ENCODE peak calls at places on chromosomes 1 and 21, in six cellular contexts. N, X, J, U, K and Q are unnamed samples.

GRCh38 chr21:41011968-41012367 is 156.0 kb upstream of the BACE2 start:
- DNase-seq in U (no peak), X (no peak), J (no peak), K (no peak), N (no peak), Q (no peak)

GRCh38 chr1:42282024-42282579 is 52.9 kb downstream of the FOXJ3 start:
- DNase-seq in U (no peak), J (no peak), N (no peak), K (no peak), X (peak; percentile 57), Q (no peak)

GRCh38 chr1:14848621-14849020 is 250.1 kb downstream of the KAZN start:
- DNase-seq in K (no peak), U (no peak), N (no peak), X (no peak), J (no peak), Q (no peak)

GRCh38 chr1:33875857-33876256 is 12.0 kb downstream of the HMGB4 start:
- DNase-seq in K (no peak), U (no peak), N (no peak), J (no peak), X (no peak), Q (no peak)

GRCh38 chr1:154778944-154779343 is 91.1 kb downstream of the KCNN3 start:
- DNase-seq in N (no peak), X (no peak), K (no peak), J (no peak), U (no peak), Q (no peak)

GRCh38 chr1:97014426-97014825 is 292.8 kb downstream of the PTBP2 start:
- DNase-seq in K (no peak), U (no peak), N (no peak), J (no peak), X (no peak), Q (no peak)

GRCh38 chr1:86714159-86714558 is 9.8 kb downstream of the SH3GLB1 start:
- DNase-seq in K (no peak), N (no peak), U (no peak), X (no peak), J (no peak), Q (no peak)

GRCh38 chr21:42037943-42038342 is 27.8 kb upstream of the ZBTB21 start:
- DNase-seq in J (no peak), X (no peak), K (no peak), U (no peak), N (no peak), Q (peak; percentile 49)

GRCh38 chr1:156860639-156861423 is at the start of gene NTRK1:
- DNase-seq in K (no peak), J (peak; percentile 77), U (no peak), N (peak; percentile 38), X (no peak), Q (peak; percentile 29)

DNA sequence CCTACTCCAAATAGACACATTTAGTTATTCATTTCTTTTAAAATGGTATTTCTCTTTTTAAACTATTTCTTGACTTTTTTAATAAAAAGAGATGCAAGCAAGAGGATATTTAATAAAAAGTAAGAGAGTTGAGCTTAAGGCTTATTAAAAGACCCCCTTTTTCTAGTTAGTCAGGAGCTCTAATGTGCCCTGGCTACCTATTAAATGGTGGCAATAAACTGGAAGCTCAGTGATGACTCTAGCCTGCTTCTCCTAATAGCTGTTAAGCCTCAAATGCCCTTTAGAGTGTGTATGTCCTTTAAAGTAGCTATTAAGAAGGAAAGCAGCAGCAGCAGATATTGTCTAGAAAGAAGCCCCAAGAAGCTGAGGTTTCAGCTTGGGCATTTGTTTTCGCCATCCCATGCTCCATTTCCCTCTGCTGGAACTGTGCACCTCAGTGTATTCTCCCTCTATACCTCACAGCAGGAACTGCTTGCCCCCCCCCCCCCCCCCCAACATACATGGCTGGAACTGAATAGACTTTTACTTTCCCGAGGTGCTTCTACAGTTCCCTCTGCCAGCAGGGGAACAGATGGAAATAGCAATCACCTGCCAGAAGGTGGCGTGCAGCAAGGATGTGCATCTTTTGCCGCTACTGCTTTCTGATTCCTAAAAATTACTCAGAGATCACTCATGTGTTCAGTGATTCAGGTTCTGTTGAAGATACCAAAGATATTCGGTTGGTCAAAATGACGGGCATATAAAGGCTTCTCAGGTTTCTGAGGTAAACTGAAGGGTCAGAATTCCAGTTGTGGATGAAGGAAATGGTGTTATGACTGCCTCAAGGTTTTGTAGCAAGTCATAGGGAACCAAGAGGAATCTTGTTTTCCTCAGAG is 2.5 kb downstream of the RGS4 start:
- DNase-seq in K (no peak), J (peak; percentile 82), N (peak; percentile 97), U (peak; percentile 55), X (peak; percentile 84), Q (peak; percentile 67)
- H3K36me3 ChIP-seq in K (no peaks in the 10 kb centered on the region), J (no peaks in the 10 kb centered on the region), N (no peaks in the 10 kb centered on the region), U (no peaks in the 10 kb centered on the region), X (peaks cover 44% of the 10 kb centered on the region), Q (no peaks in the 10 kb centered on the region)

DNA sequence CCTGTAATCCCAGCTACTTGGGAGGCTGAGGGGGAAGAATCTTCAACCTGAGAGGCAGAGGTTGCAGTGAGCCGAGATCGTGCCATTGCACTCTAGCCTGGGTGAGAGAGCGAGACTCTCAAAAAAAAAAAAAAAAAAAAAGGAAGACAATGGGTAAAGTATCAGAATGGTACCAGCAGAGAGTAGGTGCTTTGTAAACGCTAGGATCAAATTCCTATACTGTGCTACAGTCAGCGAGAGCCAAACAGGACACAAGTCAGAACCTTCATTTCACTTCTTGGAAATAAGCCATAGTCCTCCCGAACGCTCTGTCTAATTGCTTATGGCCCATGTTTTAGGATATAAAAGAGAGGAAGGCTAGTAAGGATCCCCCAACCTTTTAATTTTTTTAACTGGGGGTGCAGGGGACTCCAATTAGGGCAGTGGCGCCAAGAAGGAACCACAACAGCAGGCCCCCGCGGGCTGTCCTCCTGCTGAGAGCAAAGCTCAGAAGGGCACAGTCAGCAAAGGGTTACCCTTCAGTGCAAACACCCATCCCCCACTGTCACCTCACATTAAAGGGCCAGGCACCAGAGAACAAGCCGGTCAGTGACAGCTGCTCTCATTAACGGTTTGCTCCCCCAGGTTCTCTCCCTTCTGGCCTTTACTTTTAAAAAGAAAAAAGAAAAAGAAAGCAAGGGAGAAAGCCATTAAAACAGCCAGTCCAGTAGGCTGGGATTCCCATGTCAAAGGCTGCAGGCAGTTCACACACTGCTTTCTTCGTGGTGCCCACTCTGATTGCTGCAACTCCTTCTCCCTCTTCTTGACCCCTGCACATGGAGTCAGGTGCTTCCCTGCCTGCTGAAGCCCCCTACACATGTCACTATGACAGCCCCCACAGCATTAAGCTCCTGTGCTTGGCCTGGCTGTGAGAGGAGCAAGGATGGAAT is 69.4 kb downstream of the PLPP3 start:
- DNase-seq in N (no peak), U (no peak), K (no peak), X (no peak), J (peak; percentile 44), Q (no peak)
- H3K4me3 ChIP-seq in N (no peak overlapping the region), U (no peak overlapping the region), K (no peak overlapping the region), X (no peak overlapping the region), J (no peak overlapping the region), Q (no peak overlapping the region)

GRCh38 chr1:110356379-110356778 is 17.2 kb downstream of the RBM15 start:
- DNase-seq in X (no peak), J (no peak), U (peak; percentile 10), K (no peak), N (peak; percentile 93), Q (peak; percentile 40)

GRCh38 chr1:110361856-110362255 is 22.7 kb downstream of the RBM15 start:
- DNase-seq in U (no peak), K (no peak), X (no peak), J (no peak), N (no peak), Q (no peak)
- H3K36me3 ChIP-seq in U (no peaks in the 10 kb centered on the region), K (peaks cover 21% of the 10 kb centered on the region), X (peaks cover 11% of the 10 kb centered on the region), J (peaks cover 11% of the 10 kb centered on the region), N (peaks cover 20% of the 10 kb centered on the region), Q (no peaks in the 10 kb centered on the region)

GRCh38 chr1:159826436-159827101 is at the start of gene SLAMF8:
- DNase-seq in J (no peak), N (no peak), U (peak; percentile 16), K (peak; percentile 33), X (no peak), Q (no peak)

GRCh38 chr1:159828176-159828575 is 1.5 kb downstream of the SLAMF8 start:
- DNase-seq in U (no peak), N (peak; percentile 19), X (no peak), J (no peak), K (no peak), Q (no peak)

GRCh38 chr1:159827549-159827948 is 876 bp downstream of the SLAMF8 start:
- DNase-seq in J (no peak), U (no peak), K (no peak), X (no peak), N (no peak), Q (no peak)

GRCh38 chr1:159825564-159825963 is 1.1 kb upstream of the SLAMF8 start:
- DNase-seq in K (no peak), J (no peak), U (no peak), X (no peak), N (no peak), Q (no peak)

DNA sequence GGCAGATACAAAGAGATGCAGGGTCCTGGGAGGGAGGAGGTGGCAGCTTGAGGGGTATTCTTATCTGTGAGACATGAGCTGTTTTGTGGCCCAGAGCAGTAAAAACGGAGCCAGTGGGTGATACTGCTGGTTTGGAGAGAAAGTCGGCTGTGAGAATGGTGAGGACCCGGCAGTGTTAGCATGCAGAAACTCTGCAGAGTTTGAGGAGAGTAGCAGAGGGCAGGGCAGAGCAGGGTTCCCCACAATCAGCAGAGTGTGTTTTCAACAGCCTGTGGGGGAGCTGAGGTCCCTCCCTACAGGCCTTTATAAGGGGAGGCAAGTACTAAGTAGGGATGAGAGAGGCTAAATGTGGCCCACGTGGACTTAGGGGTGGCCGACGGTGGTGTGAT is 423 bp downstream of the SLAMF8 start:
- DNase-seq in J (no peak), K (no peak), N (no peak), U (no peak), X (no peak), Q (no peak)
- H3K4me3 ChIP-seq in J (no peak overlapping the region), K (no peak overlapping the region), N (no peak overlapping the region), U (no peak overlapping the region), X (no peak overlapping the region), Q (no peak overlapping the region)

GRCh38 chr1:58859769-58860455 is 76.1 kb upstream of the JUN start:
- DNase-seq in K (no peak), N (no peak), X (no peak), U (peak; percentile 69), J (no peak), Q (no peak)
- H3K36me3 ChIP-seq in K (no peaks in the 10 kb centered on the region), N (no peaks in the 10 kb centered on the region), X (no peaks in the 10 kb centered on the region), U (no peaks in the 10 kb centered on the region), J (no peaks in the 10 kb centered on the region), Q (no peaks in the 10 kb centered on the region)

GRCh38 chr1:179742717-179743678 is at the start of gene FAM163A:
- DNase-seq in K (no peak), U (peak; percentile 36), N (no peak), X (no peak), J (peak; percentile 66), Q (no peak)
- H3K4me3 ChIP-seq in K (no peak within 1 kb of the TSS), U (peak within 1 kb of the TSS; percentile 38), N (no peak within 1 kb of the TSS), X (peak within 1 kb of the TSS; percentile 23), J (peak within 1 kb of the TSS; percentile 72), Q (no peak within 1 kb of the TSS)

DNA sequence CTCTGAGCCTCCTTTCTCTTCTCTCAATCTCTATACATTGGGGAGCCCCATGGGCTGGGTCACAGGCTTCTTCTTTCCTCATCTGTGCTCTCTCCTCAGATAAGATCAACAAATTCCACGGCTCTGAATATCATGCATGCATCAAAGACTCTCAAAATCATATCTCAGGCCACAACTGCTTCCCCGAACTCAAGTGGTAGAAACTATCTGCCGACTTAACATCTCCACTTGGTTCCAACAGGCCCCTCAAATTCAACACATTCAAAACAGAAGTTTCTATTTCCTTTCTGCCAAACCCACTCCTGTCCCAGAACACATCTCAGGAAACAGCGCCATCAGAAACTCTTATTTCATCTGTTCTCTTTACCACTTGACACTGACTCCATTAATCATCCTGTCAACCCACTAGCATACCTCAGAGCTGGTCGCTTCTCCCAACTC is 16.7 kb downstream of the DDX59 start:
- DNase-seq in U (no peak), N (no peak), X (peak; percentile 14), J (no peak), K (no peak), Q (no peak)
- H3K36me3 ChIP-seq in U (peaks cover 11% of the 10 kb centered on the region), N (peaks cover 17% of the 10 kb centered on the region), X (peaks cover 9% of the 10 kb centered on the region), J (peaks cover 15% of the 10 kb centered on the region), K (peaks cover 19% of the 10 kb centered on the region), Q (no peaks in the 10 kb centered on the region)